ENCODE peak calls at places on chromosomes 6 and 20, in eight cellular contexts. One of them, this sample, is unnamed.

GRCh38 chr6:130143709-130144108 is 79.0 kb downstream of the SAMD3 start:
- DNase-seq in endodermal cell: no peak
- DNase-seq in lower lobe of right lung: no peak
- DNase-seq in left lung: no peak
- DNase-seq in HepG2: no peak
- DNase-seq in astrocyte of the cerebellum: no peak
- DNase-seq in foreskin fibroblast: peak; percentile 63
- DNase-seq in CD14-positive monocyte: no peak
- DNase-seq in this sample: no peak

GRCh38 chr20:23971320-23971719 is 17.3 kb downstream of the GGTLC1 start:
- DNase-seq in endodermal cell: no peak
- DNase-seq in lower lobe of right lung: no peak
- DNase-seq in left lung: no peak
- DNase-seq in HepG2: no peak
- DNase-seq in astrocyte of the cerebellum: no peak
- DNase-seq in foreskin fibroblast: no peak
- DNase-seq in CD14-positive monocyte: no peak
- DNase-seq in this sample: no peak

GRCh38 chr6:5744497-5744896 is 262.2 kb downstream of the NRN1 start:
- DNase-seq in endodermal cell: no peak
- DNase-seq in lower lobe of right lung: no peak
- DNase-seq in left lung: no peak
- DNase-seq in HepG2: no peak
- DNase-seq in astrocyte of the cerebellum: no peak
- DNase-seq in foreskin fibroblast: no peak
- DNase-seq in CD14-positive monocyte: no peak
- DNase-seq in this sample: no peak

GRCh38 chr20:47950103-47950502 is 164.8 kb upstream of the SULF2 start:
- DNase-seq in endodermal cell: no peak
- DNase-seq in lower lobe of right lung: no peak
- DNase-seq in left lung: no peak
- DNase-seq in HepG2: no peak
- DNase-seq in astrocyte of the cerebellum: no peak
- DNase-seq in foreskin fibroblast: no peak
- DNase-seq in CD14-positive monocyte: no peak
- DNase-seq in this sample: no peak

GRCh38 chr6:34324738-34325444 is 67.6 kb downstream of the NUDT3 start:
- DNase-seq in endodermal cell: no peak
- DNase-seq in lower lobe of right lung: no peak
- DNase-seq in left lung: no peak
- DNase-seq in HepG2: no peak
- DNase-seq in astrocyte of the cerebellum: peak; percentile 39
- DNase-seq in foreskin fibroblast: peak; percentile 75
- DNase-seq in CD14-positive monocyte: no peak
- DNase-seq in this sample: no peak

GRCh38 chr20:59495894-59496510 is 108.3 kb upstream of the PHACTR3 start:
- DNase-seq in endodermal cell: peak; percentile 93
- DNase-seq in lower lobe of right lung: peak; percentile 65
- DNase-seq in left lung: peak; percentile 86
- DNase-seq in HepG2: peak; percentile 64
- DNase-seq in astrocyte of the cerebellum: peak; percentile 28
- DNase-seq in foreskin fibroblast: peak; percentile 79
- DNase-seq in CD14-positive monocyte: no peak
- DNase-seq in this sample: peak; percentile 83

GRCh38 chr6:169897601-169898358 is 146.4 kb downstream of the ERMARD start:
- DNase-seq in endodermal cell: peak; percentile 25
- DNase-seq in lower lobe of right lung: no peak
- DNase-seq in left lung: peak; percentile 70
- DNase-seq in HepG2: no peak
- DNase-seq in astrocyte of the cerebellum: no peak
- DNase-seq in foreskin fibroblast: no peak
- DNase-seq in CD14-positive monocyte: no peak
- DNase-seq in this sample: no peak

GRCh38 chr20:34068001-34068400 is 44.0 kb downstream of the EIF2S2 start:
- DNase-seq in endodermal cell: peak; percentile 82
- DNase-seq in lower lobe of right lung: no peak
- DNase-seq in left lung: no peak
- DNase-seq in HepG2: no peak
- DNase-seq in astrocyte of the cerebellum: no peak
- DNase-seq in foreskin fibroblast: no peak
- DNase-seq in CD14-positive monocyte: no peak
- DNase-seq in this sample: no peak

GRCh38 chr6:151783692-151784091 is 23.8 kb upstream of the ESR1 start:
- DNase-seq in endodermal cell: no peak
- DNase-seq in lower lobe of right lung: no peak
- DNase-seq in left lung: no peak
- DNase-seq in HepG2: no peak
- DNase-seq in astrocyte of the cerebellum: no peak
- DNase-seq in foreskin fibroblast: no peak
- DNase-seq in CD14-positive monocyte: no peak
- DNase-seq in this sample: no peak

GRCh38 chr20:19775353-19776201 is 17.5 kb downstream of the RIN2 start:
- DNase-seq in endodermal cell: no peak
- DNase-seq in lower lobe of right lung: peak; percentile 52
- DNase-seq in left lung: no peak
- DNase-seq in HepG2: no peak
- DNase-seq in astrocyte of the cerebellum: no peak
- DNase-seq in foreskin fibroblast: peak; percentile 50
- DNase-seq in CD14-positive monocyte: no peak
- DNase-seq in this sample: no peak

GRCh38 chr6:113018351-113019151 is 671.4 kb downstream of the RFPL4B start:
- DNase-seq in endodermal cell: no peak
- DNase-seq in lower lobe of right lung: no peak
- DNase-seq in left lung: no peak
- DNase-seq in HepG2: no peak
- DNase-seq in astrocyte of the cerebellum: peak; percentile 98
- DNase-seq in foreskin fibroblast: peak; percentile 80
- DNase-seq in CD14-positive monocyte: no peak
- DNase-seq in this sample: no peak

GRCh38 chr6:31243508-31243907 is 28.4 kb downstream of the HLA-C start:
- DNase-seq in endodermal cell: no peak
- DNase-seq in lower lobe of right lung: no peak
- DNase-seq in left lung: no peak
- DNase-seq in HepG2: no peak
- DNase-seq in astrocyte of the cerebellum: no peak
- DNase-seq in foreskin fibroblast: peak; percentile 10
- DNase-seq in CD14-positive monocyte: no peak
- DNase-seq in this sample: no peak

GRCh38 chr20:37914367-37914671 is 11.4 kb downstream of the VSTM2L start:
- DNase-seq in endodermal cell: no peak
- DNase-seq in lower lobe of right lung: no peak
- DNase-seq in left lung: no peak
- DNase-seq in HepG2: no peak
- DNase-seq in astrocyte of the cerebellum: no peak
- DNase-seq in foreskin fibroblast: no peak
- DNase-seq in CD14-positive monocyte: no peak
- DNase-seq in this sample: no peak

GRCh38 chr6:155248021-155249001 is 15.5 kb upstream of the CLDN20 start:
- DNase-seq in endodermal cell: peak; percentile 82
- DNase-seq in lower lobe of right lung: peak; percentile 80
- DNase-seq in left lung: peak; percentile 83
- DNase-seq in HepG2: peak; percentile 43
- DNase-seq in astrocyte of the cerebellum: peak; percentile 72
- DNase-seq in foreskin fibroblast: peak; percentile 90
- DNase-seq in CD14-positive monocyte: no peak
- DNase-seq in this sample: peak; percentile 46

GRCh38 chr6:30060634-30060981 is 457 bp upstream of the POLR1H start:
- DNase-seq in endodermal cell: no peak
- DNase-seq in lower lobe of right lung: peak; percentile 56
- DNase-seq in left lung: peak; percentile 78
- DNase-seq in HepG2: no peak
- DNase-seq in astrocyte of the cerebellum: no peak
- DNase-seq in foreskin fibroblast: peak; percentile 60
- DNase-seq in CD14-positive monocyte: no peak
- DNase-seq in this sample: peak; percentile 32

GRCh38 chr20:9319687-9320384 is 194.6 kb upstream of the LAMP5 start:
- DNase-seq in endodermal cell: no peak
- DNase-seq in lower lobe of right lung: no peak
- DNase-seq in left lung: no peak
- DNase-seq in HepG2: no peak
- DNase-seq in astrocyte of the cerebellum: no peak
- DNase-seq in foreskin fibroblast: no peak
- DNase-seq in CD14-positive monocyte: no peak
- DNase-seq in this sample: no peak

GRCh38 chr20:12570371-12570770 is 438.4 kb upstream of the SPTLC3 start:
- DNase-seq in endodermal cell: peak; percentile 89
- DNase-seq in lower lobe of right lung: no peak
- DNase-seq in left lung: no peak
- DNase-seq in HepG2: peak; percentile 76
- DNase-seq in astrocyte of the cerebellum: no peak
- DNase-seq in foreskin fibroblast: no peak
- DNase-seq in CD14-positive monocyte: no peak
- DNase-seq in this sample: peak; percentile 57

GRCh38 chr6:90619221-90619620 is 32.3 kb upstream of the MAP3K7 start:
- DNase-seq in endodermal cell: no peak
- DNase-seq in lower lobe of right lung: no peak
- DNase-seq in left lung: no peak
- DNase-seq in HepG2: no peak
- DNase-seq in astrocyte of the cerebellum: no peak
- DNase-seq in foreskin fibroblast: no peak
- DNase-seq in CD14-positive monocyte: no peak
- DNase-seq in this sample: no peak

GRCh38 chr6:123415844-123416468 is 220.8 kb downstream of the TRDN start:
- DNase-seq in endodermal cell: peak; percentile 83
- DNase-seq in lower lobe of right lung: no peak
- DNase-seq in left lung: no peak
- DNase-seq in HepG2: peak; percentile 56
- DNase-seq in astrocyte of the cerebellum: peak; percentile 44
- DNase-seq in foreskin fibroblast: peak; percentile 39
- DNase-seq in CD14-positive monocyte: no peak
- DNase-seq in this sample: peak; percentile 54

GRCh38 chr6:125950293-125950692 is 6.3 kb upstream of the HINT3 start:
- DNase-seq in endodermal cell: peak; percentile 72
- DNase-seq in lower lobe of right lung: no peak
- DNase-seq in left lung: no peak
- DNase-seq in HepG2: no peak
- DNase-seq in astrocyte of the cerebellum: no peak
- DNase-seq in foreskin fibroblast: peak; percentile 84
- DNase-seq in CD14-positive monocyte: no peak
- DNase-seq in this sample: no peak

GRCh38 chr6:153328194-153328593 is 197.1 kb upstream of the RGS17 start:
- DNase-seq in endodermal cell: no peak
- DNase-seq in lower lobe of right lung: no peak
- DNase-seq in left lung: no peak
- DNase-seq in HepG2: no peak
- DNase-seq in astrocyte of the cerebellum: peak; percentile 23
- DNase-seq in foreskin fibroblast: no peak
- DNase-seq in CD14-positive monocyte: no peak
- DNase-seq in this sample: no peak

GRCh38 chr6:119686644-119687043 is 337.1 kb upstream of the MAN1A1 start:
- DNase-seq in endodermal cell: no peak
- DNase-seq in lower lobe of right lung: no peak
- DNase-seq in left lung: no peak
- DNase-seq in HepG2: no peak
- DNase-seq in astrocyte of the cerebellum: no peak
- DNase-seq in foreskin fibroblast: no peak
- DNase-seq in CD14-positive monocyte: no peak
- DNase-seq in this sample: no peak

GRCh38 chr6:123648020-123648580 is 11.3 kb upstream of the TRDN start:
- DNase-seq in endodermal cell: no peak
- DNase-seq in lower lobe of right lung: no peak
- DNase-seq in left lung: no peak
- DNase-seq in HepG2: no peak
- DNase-seq in astrocyte of the cerebellum: no peak
- DNase-seq in foreskin fibroblast: no peak
- DNase-seq in CD14-positive monocyte: no peak
- DNase-seq in this sample: no peak

GRCh38 chr6:109239192-109239917 is 142.9 kb downstream of the CD164 start:
- DNase-seq in endodermal cell: no peak
- DNase-seq in lower lobe of right lung: peak; percentile 62
- DNase-seq in left lung: no peak
- DNase-seq in HepG2: no peak
- DNase-seq in astrocyte of the cerebellum: no peak
- DNase-seq in foreskin fibroblast: peak; percentile 57
- DNase-seq in CD14-positive monocyte: peak; percentile 55
- DNase-seq in this sample: no peak

GRCh38 chr6:156948807-156949206 is 171.6 kb downstream of the ARID1B start:
- DNase-seq in endodermal cell: no peak
- DNase-seq in lower lobe of right lung: no peak
- DNase-seq in left lung: no peak
- DNase-seq in HepG2: no peak
- DNase-seq in astrocyte of the cerebellum: peak; percentile 62
- DNase-seq in foreskin fibroblast: peak; percentile 58
- DNase-seq in CD14-positive monocyte: no peak
- DNase-seq in this sample: no peak
- TF ChIP-seq CTCF in endodermal cell: no peak
- TF ChIP-seq CTCF in lower lobe of right lung: no peak
- TF ChIP-seq CTCF in left lung: no peak
- TF ChIP-seq CTCF in HepG2: no peak
- TF ChIP-seq CTCF in astrocyte of the cerebellum: no peak
- TF ChIP-seq CTCF in foreskin fibroblast: no peak
- TF ChIP-seq CTCF in CD14-positive monocyte: no peak
- TF ChIP-seq CTCF in this sample: no peak

GRCh38 chr20:61599061-61599930 is 347.2 kb downstream of the CDH4 start:
- DNase-seq in endodermal cell: peak; percentile 80
- DNase-seq in lower lobe of right lung: peak; percentile 25
- DNase-seq in left lung: no peak
- DNase-seq in HepG2: no peak
- DNase-seq in astrocyte of the cerebellum: no peak
- DNase-seq in foreskin fibroblast: no peak
- DNase-seq in CD14-positive monocyte: no peak
- DNase-seq in this sample: peak; percentile 35
- TF ChIP-seq CTCF in endodermal cell: peak; percentile 69
- TF ChIP-seq CTCF in lower lobe of right lung: no peak
- TF ChIP-seq CTCF in left lung: no peak
- TF ChIP-seq CTCF in HepG2: peak; percentile 58
- TF ChIP-seq CTCF in astrocyte of the cerebellum: no peak
- TF ChIP-seq CTCF in foreskin fibroblast: no peak
- TF ChIP-seq CTCF in CD14-positive monocyte: no peak
- TF ChIP-seq CTCF in this sample: peak; percentile 26

GRCh38 chr20:25750765-25751696 is 54.4 kb upstream of the ZNF337 start:
- DNase-seq in endodermal cell: peak; percentile 88
- DNase-seq in lower lobe of right lung: peak; percentile 57
- DNase-seq in left lung: peak; percentile 83
- DNase-seq in HepG2: peak; percentile 70
- DNase-seq in astrocyte of the cerebellum: no peak
- DNase-seq in foreskin fibroblast: peak; percentile 78
- DNase-seq in CD14-positive monocyte: no peak
- DNase-seq in this sample: peak; percentile 40
- TF ChIP-seq CTCF in endodermal cell: no peak
- TF ChIP-seq CTCF in lower lobe of right lung: no peak
- TF ChIP-seq CTCF in left lung: no peak
- TF ChIP-seq CTCF in HepG2: no peak
- TF ChIP-seq CTCF in astrocyte of the cerebellum: no peak
- TF ChIP-seq CTCF in foreskin fibroblast: no peak
- TF ChIP-seq CTCF in CD14-positive monocyte: no peak
- TF ChIP-seq CTCF in this sample: no peak

DNA sequence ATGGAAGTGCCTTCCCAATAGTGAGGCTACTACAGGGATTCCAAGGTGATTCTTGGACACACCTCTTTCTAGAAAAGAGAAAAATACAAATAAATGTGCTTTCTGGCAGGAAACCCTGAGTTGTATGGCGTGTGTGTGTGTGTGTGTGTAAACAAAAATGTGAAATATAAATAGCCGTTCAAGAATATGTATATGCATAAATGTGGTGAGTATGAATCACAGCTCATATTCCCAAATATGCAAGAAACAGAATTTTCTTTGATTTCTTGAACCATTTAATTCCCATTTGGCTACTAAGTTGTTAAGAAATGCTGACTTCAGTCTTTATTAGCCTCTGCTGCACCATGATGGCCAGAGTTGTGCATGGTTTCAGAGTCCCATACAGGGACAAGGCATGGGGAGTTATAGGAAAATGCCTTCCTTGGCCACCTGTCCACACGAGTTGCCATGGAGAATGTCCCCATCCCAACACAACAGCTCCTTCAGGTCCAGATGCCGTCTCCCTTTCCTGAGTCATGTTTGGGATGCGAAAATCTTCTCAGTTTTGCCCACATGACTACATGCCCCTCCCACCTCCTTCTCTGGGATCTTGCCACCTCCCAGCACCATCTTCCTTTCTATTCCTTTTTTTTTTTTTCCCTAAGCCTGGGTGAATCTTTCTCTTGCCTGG is 312.4 kb upstream of the ECI2 start:
- DNase-seq in endodermal cell: no peak
- DNase-seq in lower lobe of right lung: no peak
- DNase-seq in left lung: no peak
- DNase-seq in HepG2: no peak
- DNase-seq in astrocyte of the cerebellum: no peak
- DNase-seq in foreskin fibroblast: no peak
- DNase-seq in CD14-positive monocyte: no peak
- DNase-seq in this sample: no peak
- TF ChIP-seq CTCF in endodermal cell: no peak
- TF ChIP-seq CTCF in lower lobe of right lung: no peak
- TF ChIP-seq CTCF in left lung: no peak
- TF ChIP-seq CTCF in HepG2: no peak
- TF ChIP-seq CTCF in astrocyte of the cerebellum: no peak
- TF ChIP-seq CTCF in foreskin fibroblast: no peak
- TF ChIP-seq CTCF in CD14-positive monocyte: no peak
- TF ChIP-seq CTCF in this sample: no peak

This sample was measured in endothelial cell.